ENCODE peak calls at places on chromosomes 16 and 17, in five cellular contexts. One of them, this sample, is unnamed.

GRCh38 chr16:85258616-85259015 is 146.3 kb upstream of the CIBAR2 start:
- DNase-seq in PC-3: no peak
- DNase-seq in esophagus squamous epithelium: no peak
- DNase-seq in lung: no peak
- DNase-seq in thoracic aorta: no peak
- DNase-seq in this sample: no peak

GRCh38 chr17:12789075-12789975 is at the start of gene ARHGAP44:
- DNase-seq in PC-3: peak; percentile 44
- DNase-seq in esophagus squamous epithelium: no peak
- DNase-seq in lung: peak; percentile 66
- DNase-seq in thoracic aorta: no peak
- DNase-seq in this sample: peak; percentile 63

GRCh38 chr17:42378597-42379594 is 9.3 kb downstream of the STAT3 start:
- DNase-seq in PC-3: no peak
- DNase-seq in esophagus squamous epithelium: no peak
- DNase-seq in lung: no peak
- DNase-seq in thoracic aorta: no peak
- DNase-seq in this sample: no peak

GRCh38 chr17:34658796-34659195 is 79.4 kb downstream of the TMEM132E start:
- DNase-seq in PC-3: no peak
- DNase-seq in esophagus squamous epithelium: no peak
- DNase-seq in lung: no peak
- DNase-seq in thoracic aorta: no peak
- DNase-seq in this sample: no peak

GRCh38 chr17:5139454-5139725 is 23.6 kb downstream of the USP6 start:
- DNase-seq in PC-3: no peak
- DNase-seq in esophagus squamous epithelium: no peak
- DNase-seq in lung: peak; percentile 15
- DNase-seq in thoracic aorta: no peak
- DNase-seq in this sample: no peak

GRCh38 chr17:58491510-58492045 is 3.4 kb upstream of the HSF5 start:
- DNase-seq in PC-3: peak; percentile 37
- DNase-seq in esophagus squamous epithelium: no peak
- DNase-seq in lung: no peak
- DNase-seq in thoracic aorta: no peak
- DNase-seq in this sample: no peak

GRCh38 chr17:4900231-4901107 is 1.1 kb downstream of the C17orf107 start:
- DNase-seq in PC-3: no peak
- DNase-seq in esophagus squamous epithelium: no peak
- DNase-seq in lung: no peak
- DNase-seq in thoracic aorta: no peak
- DNase-seq in this sample: no peak

GRCh38 chr16:87425941-87426340 is 33.8 kb downstream of the MAP1LC3B start:
- DNase-seq in PC-3: no peak
- DNase-seq in esophagus squamous epithelium: no peak
- DNase-seq in lung: no peak
- DNase-seq in thoracic aorta: no peak
- DNase-seq in this sample: no peak

GRCh38 chr17:82863941-82864720 is 24.3 kb upstream of the ZNF750 start:
- DNase-seq in PC-3: peak; percentile 16
- DNase-seq in esophagus squamous epithelium: no peak
- DNase-seq in lung: no peak
- DNase-seq in thoracic aorta: no peak
- DNase-seq in this sample: peak; percentile 83

GRCh38 chr17:63740464-63741181 is 976 bp downstream of the STRADA start:
- DNase-seq in PC-3: peak; percentile 51
- DNase-seq in esophagus squamous epithelium: no peak
- DNase-seq in lung: no peak
- DNase-seq in thoracic aorta: no peak
- DNase-seq in this sample: no peak

GRCh38 chr17:50550661-50551432 is 3.9 kb downstream of the SPATA20 start:
- DNase-seq in PC-3: peak; percentile 70
- DNase-seq in esophagus squamous epithelium: no peak
- DNase-seq in lung: peak; percentile 80
- DNase-seq in thoracic aorta: peak; percentile 46
- DNase-seq in this sample: no peak

GRCh38 chr17:45794840-45795239 is 10.7 kb downstream of the CRHR1 start:
- DNase-seq in PC-3: peak; percentile 32
- DNase-seq in esophagus squamous epithelium: no peak
- DNase-seq in lung: no peak
- DNase-seq in thoracic aorta: no peak
- DNase-seq in this sample: no peak

GRCh38 chr16:75064403-75065148 is 52.0 kb downstream of the LDHD start:
- DNase-seq in PC-3: peak; percentile 74
- DNase-seq in esophagus squamous epithelium: no peak
- DNase-seq in lung: peak; percentile 52
- DNase-seq in thoracic aorta: no peak
- DNase-seq in this sample: no peak

GRCh38 chr16:17777461-17777863 is 306.7 kb upstream of the XYLT1 start:
- DNase-seq in PC-3: no peak
- DNase-seq in esophagus squamous epithelium: no peak
- DNase-seq in lung: no peak
- DNase-seq in thoracic aorta: no peak
- DNase-seq in this sample: no peak

GRCh38 chr16:48531011-48531962 is 78.7 kb downstream of the N4BP1 start:
- DNase-seq in PC-3: no peak
- DNase-seq in esophagus squamous epithelium: no peak
- DNase-seq in lung: no peak
- DNase-seq in thoracic aorta: no peak
- DNase-seq in this sample: no peak

GRCh38 chr16:19755268-19755667 is 37.2 kb downstream of the IQCK start:
- DNase-seq in PC-3: no peak
- DNase-seq in esophagus squamous epithelium: no peak
- DNase-seq in lung: no peak
- DNase-seq in thoracic aorta: no peak
- DNase-seq in this sample: no peak

GRCh38 chr17:78272181-78272913 is 40.9 kb downstream of the TMEM235 start:
- DNase-seq in PC-3: peak; percentile 47
- DNase-seq in esophagus squamous epithelium: no peak
- DNase-seq in lung: peak; percentile 80
- DNase-seq in thoracic aorta: no peak
- DNase-seq in this sample: no peak

GRCh38 chr16:3866703-3867431 is 13.6 kb downstream of the CREBBP start:
- DNase-seq in PC-3: no peak
- DNase-seq in esophagus squamous epithelium: no peak
- DNase-seq in lung: no peak
- DNase-seq in thoracic aorta: no peak
- DNase-seq in this sample: no peak

GRCh38 chr16:543301-544164 is 16.0 kb downstream of the CAPN15 start:
- DNase-seq in PC-3: no peak
- DNase-seq in esophagus squamous epithelium: no peak
- DNase-seq in lung: no peak
- DNase-seq in thoracic aorta: no peak
- DNase-seq in this sample: no peak

GRCh38 chr17:82351254-82351712 is 7.8 kb upstream of the TEX19 start:
- DNase-seq in PC-3: no peak
- DNase-seq in esophagus squamous epithelium: no peak
- DNase-seq in lung: no peak
- DNase-seq in thoracic aorta: no peak
- DNase-seq in this sample: no peak

GRCh38 chr17:78174332-78174869 is 6.0 kb downstream of the SYNGR2 start:
- DNase-seq in PC-3: peak; percentile 66
- DNase-seq in esophagus squamous epithelium: no peak
- DNase-seq in lung: peak; percentile 93
- DNase-seq in thoracic aorta: peak; percentile 66
- DNase-seq in this sample: no peak

GRCh38 chr17:29582254-29582765 is 7.1 kb downstream of the GIT1 start:
- DNase-seq in PC-3: no peak
- DNase-seq in esophagus squamous epithelium: no peak
- DNase-seq in lung: no peak
- DNase-seq in thoracic aorta: no peak
- DNase-seq in this sample: no peak

GRCh38 chr17:28379814-28380571 is 8.5 kb downstream of the SARM1 start:
- DNase-seq in PC-3: peak; percentile 88
- DNase-seq in esophagus squamous epithelium: no peak
- DNase-seq in lung: no peak
- DNase-seq in thoracic aorta: no peak
- DNase-seq in this sample: no peak

GRCh38 chr17:7263071-7263800 is 958 bp upstream of the CLDN7 start:
- DNase-seq in PC-3: peak; percentile 69
- DNase-seq in esophagus squamous epithelium: no peak
- DNase-seq in lung: peak; percentile 79
- DNase-seq in thoracic aorta: no peak
- DNase-seq in this sample: no peak

GRCh38 chr16:87407511-87408112 is 15.5 kb downstream of the MAP1LC3B start:
- DNase-seq in PC-3: peak; percentile 7
- DNase-seq in esophagus squamous epithelium: no peak
- DNase-seq in lung: peak; percentile 78
- DNase-seq in thoracic aorta: no peak
- DNase-seq in this sample: no peak

GRCh38 chr17:54920819-54921218 is 20.2 kb downstream of the TOM1L1 start:
- DNase-seq in PC-3: no peak
- DNase-seq in esophagus squamous epithelium: no peak
- DNase-seq in lung: no peak
- DNase-seq in thoracic aorta: no peak
- DNase-seq in this sample: no peak

GRCh38 chr16:84084570-84085270 is 32.0 kb downstream of the MBTPS1 start:
- DNase-seq in PC-3: peak; percentile 67
- DNase-seq in esophagus squamous epithelium: no peak
- DNase-seq in lung: peak; percentile 65
- DNase-seq in thoracic aorta: no peak
- DNase-seq in this sample: peak; percentile 51

GRCh38 chr16:2147981-2148671 is at the start of gene RAB26:
- DNase-seq in PC-3: peak; percentile 85
- DNase-seq in esophagus squamous epithelium: no peak
- DNase-seq in lung: peak; percentile 87
- DNase-seq in thoracic aorta: no peak
- DNase-seq in this sample: no peak

DNA sequence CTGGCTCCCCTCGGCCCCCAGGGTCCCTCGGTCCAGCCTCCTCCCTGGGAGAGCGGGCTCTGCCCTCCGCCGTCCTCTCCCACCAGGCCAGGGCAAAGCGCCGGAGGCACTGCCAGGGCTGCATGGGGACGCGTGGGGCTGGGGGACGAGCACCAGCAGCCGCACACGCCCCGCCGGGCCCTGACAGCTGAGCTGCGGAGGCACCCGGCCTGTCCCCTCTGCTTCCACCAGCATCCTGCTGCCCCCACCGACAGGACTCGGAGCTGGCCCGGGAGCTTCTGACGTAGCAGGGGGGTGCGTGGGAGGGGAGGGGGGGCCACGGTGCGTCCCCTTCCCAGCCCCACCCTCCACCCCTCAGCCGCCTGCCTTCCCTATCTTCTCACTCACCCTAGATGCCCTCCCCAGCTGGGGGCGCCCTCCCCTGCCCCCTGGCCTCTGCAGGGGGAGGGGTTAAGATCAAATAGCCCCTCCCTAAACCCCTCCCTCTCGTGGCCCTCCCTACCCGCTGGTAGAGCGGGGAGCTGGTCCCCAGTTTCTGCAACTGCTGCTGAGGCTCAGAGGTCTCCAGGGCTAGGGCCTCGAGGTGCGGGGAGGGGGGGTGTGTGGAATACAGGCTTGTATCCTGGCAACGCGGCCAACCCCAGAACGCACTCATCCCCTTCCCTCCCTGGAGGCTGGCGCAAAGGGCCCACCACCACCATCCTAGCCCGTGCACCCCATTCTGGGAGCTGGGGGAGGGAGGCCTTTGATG is 1.1 kb downstream of the SRCIN1 start:
- DNase-seq in PC-3: no peak
- DNase-seq in esophagus squamous epithelium: no peak
- DNase-seq in lung: no peak
- DNase-seq in thoracic aorta: no peak
- DNase-seq in this sample: no peak
- H3K27ac ChIP-seq in PC-3: no peak overlapping the region
- H3K27ac ChIP-seq in esophagus squamous epithelium: no peak overlapping the region
- H3K27ac ChIP-seq in lung: no peak overlapping the region
- H3K27ac ChIP-seq in thoracic aorta: no peak overlapping the region
- H3K27ac ChIP-seq in this sample: no peak overlapping the region

DNA sequence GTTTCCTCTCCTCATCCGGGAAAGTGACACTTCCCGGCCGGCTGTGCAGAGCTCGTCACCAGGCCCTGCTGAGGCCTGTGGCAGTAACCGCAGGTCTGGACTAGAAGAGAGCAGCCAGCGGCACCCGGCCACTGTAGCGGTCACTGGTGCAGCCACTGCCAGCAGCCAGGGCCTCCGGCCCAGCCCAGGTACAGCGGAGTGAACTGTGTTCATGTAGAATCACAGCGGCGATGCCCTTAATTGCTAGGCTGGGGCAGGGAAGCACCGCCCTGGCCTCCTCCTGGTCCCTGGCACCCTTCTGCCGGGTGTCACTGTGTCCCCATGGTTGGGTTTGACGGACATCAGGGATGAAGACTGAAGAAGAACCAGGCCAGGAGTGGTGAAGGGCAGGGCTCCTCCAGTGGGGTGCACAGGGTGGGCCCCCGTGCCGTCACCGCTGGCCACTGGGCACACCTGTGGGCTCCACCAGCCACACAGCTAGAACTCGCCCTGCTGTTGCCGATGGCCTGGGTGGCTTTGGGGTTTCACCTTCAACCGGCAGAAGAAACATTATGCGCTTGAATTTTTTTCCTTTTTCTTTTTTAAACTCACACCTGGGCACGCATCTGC is 165.2 kb upstream of the CHMP6 start:
- DNase-seq in PC-3: no peak
- DNase-seq in esophagus squamous epithelium: no peak
- DNase-seq in lung: no peak
- DNase-seq in thoracic aorta: no peak
- DNase-seq in this sample: no peak
- H3K4me3 ChIP-seq in PC-3: no peak overlapping the region
- H3K4me3 ChIP-seq in esophagus squamous epithelium: no peak overlapping the region
- H3K4me3 ChIP-seq in lung: no peak overlapping the region
- H3K4me3 ChIP-seq in thoracic aorta: peak overlapping the region; percentile 22
- H3K4me3 ChIP-seq in this sample: no peak overlapping the region

DNA sequence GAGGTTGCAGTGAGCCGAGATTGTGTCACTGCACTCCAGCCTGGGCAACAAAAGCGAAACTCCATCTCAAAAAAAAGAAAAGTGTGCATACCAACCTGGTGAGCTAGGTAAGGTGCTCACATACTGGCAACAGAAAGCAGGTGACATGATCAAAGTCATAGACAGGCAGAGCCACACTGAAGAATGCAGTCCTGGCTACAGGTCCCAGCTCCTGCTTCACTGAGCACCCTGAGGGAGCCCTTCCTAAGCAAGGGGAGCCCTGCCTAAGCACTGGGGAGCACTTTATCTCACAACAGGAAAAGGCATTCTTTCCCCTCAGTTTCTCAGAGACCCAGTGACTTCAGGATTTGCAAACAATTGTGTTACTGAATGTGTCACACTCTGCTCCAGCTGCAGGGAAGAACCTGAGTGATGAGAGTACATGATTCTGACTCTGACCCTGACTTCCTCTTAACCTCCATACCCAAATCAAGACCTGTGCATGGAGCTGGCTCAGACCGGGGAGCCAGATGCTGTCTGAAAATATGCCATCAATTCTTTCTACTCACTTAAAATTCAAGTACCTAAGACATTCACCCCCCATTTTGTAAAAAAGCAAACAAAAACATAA is 40.5 kb downstream of the ANKRD11 start:
- DNase-seq in PC-3: no peak
- DNase-seq in esophagus squamous epithelium: no peak
- DNase-seq in lung: no peak
- DNase-seq in thoracic aorta: no peak
- DNase-seq in this sample: no peak
- H3K4me1 ChIP-seq in PC-3: peaks cover 6% of the 10 kb centered on the region
- H3K4me1 ChIP-seq in esophagus squamous epithelium: peaks cover 69% of the 10 kb centered on the region
- H3K4me1 ChIP-seq in lung: peaks cover 45% of the 10 kb centered on the region
- H3K4me1 ChIP-seq in thoracic aorta: peaks cover 72% of the 10 kb centered on the region
- H3K4me1 ChIP-seq in this sample: peaks cover 8% of the 10 kb centered on the region

DNA sequence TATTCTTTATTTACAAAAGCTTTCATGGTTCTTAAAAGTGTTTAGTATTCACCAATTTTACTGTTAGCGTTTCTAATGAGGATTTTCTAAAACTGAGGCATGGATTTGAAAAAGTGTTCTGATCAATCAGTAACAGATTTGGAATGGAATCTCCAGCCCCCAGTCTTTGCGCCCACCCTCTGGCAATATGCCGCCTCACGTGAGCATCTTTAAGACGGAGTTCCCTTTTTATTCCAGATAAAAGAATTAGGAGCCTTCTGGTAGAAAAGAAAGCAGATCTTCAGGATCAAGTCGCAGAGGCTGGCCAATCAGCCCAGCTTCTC is 1.1 kb downstream of the TBC1D16 start:
- DNase-seq in PC-3: no peak
- DNase-seq in esophagus squamous epithelium: no peak
- DNase-seq in lung: no peak
- DNase-seq in thoracic aorta: no peak
- DNase-seq in this sample: no peak
- H3K27ac ChIP-seq in PC-3: no peak overlapping the region
- H3K27ac ChIP-seq in esophagus squamous epithelium: peak overlapping the region; percentile 82
- H3K27ac ChIP-seq in lung: peak overlapping the region; percentile 61
- H3K27ac ChIP-seq in thoracic aorta: peak overlapping the region; percentile 54
- H3K27ac ChIP-seq in this sample: no peak overlapping the region